ENCODE peak calls at places on chromosome 16, in nine cellular contexts. One of them, this sample, is unnamed.
A peak's percentile ranks its signal among the peaks of the same experiment; 100 is the strongest.

GRCh38 chr16:58126451-58126968 is 2.7 kb downstream of the CFAP20 start:
- DNase-seq in body of pancreas: no peak
- DNase-seq in EL: no peak
- DNase-seq in hypothalamus: no peak
- DNase-seq in stomach: no peak
- DNase-seq in AG08396: no peak
- DNase-seq in fibroblast of lung: no peak
- DNase-seq in nephron progenitor cell: no peak
- DNase-seq in midbrain: no peak
- DNase-seq in this sample: no peak

GRCh38 chr16:84933774-84934571 is 77.4 kb downstream of the ZDHHC7 start:
- DNase-seq in EL: peak; percentile 51
- DNase-seq in hypothalamus: peak; percentile 30
- DNase-seq in AG08396: peak; percentile 77
- DNase-seq in body of pancreas: peak; percentile 94
- DNase-seq in nephron progenitor cell: no peak
- DNase-seq in stomach: no peak
- DNase-seq in fibroblast of lung: peak; percentile 42
- DNase-seq in midbrain: peak; percentile 76
- DNase-seq in this sample: no peak

GRCh38 chr16:4178468-4179010 is 62.3 kb upstream of the ADCY9 start:
- DNase-seq in midbrain: no peak
- DNase-seq in body of pancreas: no peak
- DNase-seq in nephron progenitor cell: no peak
- DNase-seq in hypothalamus: no peak
- DNase-seq in AG08396: no peak
- DNase-seq in fibroblast of lung: no peak
- DNase-seq in stomach: no peak
- DNase-seq in EL: no peak
- DNase-seq in this sample: no peak

GRCh38 chr16:54927125-54928015 is 3.3 kb upstream of the IRX5 start:
- DNase-seq in nephron progenitor cell: no peak
- DNase-seq in hypothalamus: no peak
- DNase-seq in fibroblast of lung: peak; percentile 6
- DNase-seq in stomach: no peak
- DNase-seq in EL: no peak
- DNase-seq in AG08396: no peak
- DNase-seq in body of pancreas: no peak
- DNase-seq in midbrain: no peak
- DNase-seq in this sample: no peak

GRCh38 chr16:83631006-83631405 is 176.8 kb upstream of the HSBP1 start:
- DNase-seq in nephron progenitor cell: no peak
- DNase-seq in midbrain: no peak
- DNase-seq in stomach: no peak
- DNase-seq in fibroblast of lung: no peak
- DNase-seq in EL: peak; percentile 46
- DNase-seq in hypothalamus: no peak
- DNase-seq in AG08396: no peak
- DNase-seq in body of pancreas: no peak
- DNase-seq in this sample: no peak

GRCh38 chr16:68259007-68259406 is 5.3 kb upstream of the SLC7A6 start:
- DNase-seq in midbrain: no peak
- DNase-seq in nephron progenitor cell: no peak
- DNase-seq in fibroblast of lung: no peak
- DNase-seq in stomach: no peak
- DNase-seq in AG08396: no peak
- DNase-seq in hypothalamus: no peak
- DNase-seq in body of pancreas: no peak
- DNase-seq in EL: no peak
- DNase-seq in this sample: no peak

GRCh38 chr16:4517812-4518211 is 20.8 kb downstream of the CDIP1 start:
- DNase-seq in hypothalamus: peak; percentile 22
- DNase-seq in EL: peak; percentile 38
- DNase-seq in AG08396: peak; percentile 55
- DNase-seq in stomach: no peak
- DNase-seq in nephron progenitor cell: peak; percentile 66
- DNase-seq in fibroblast of lung: peak; percentile 26
- DNase-seq in midbrain: peak; percentile 30
- DNase-seq in body of pancreas: peak; percentile 44
- DNase-seq in this sample: peak; percentile 22

GRCh38 chr16:4660454-4661007 is 32.8 kb upstream of the NUDT16L1 start:
- DNase-seq in nephron progenitor cell: peak; percentile 58
- DNase-seq in fibroblast of lung: peak; percentile 85
- DNase-seq in EL: peak; percentile 45
- DNase-seq in midbrain: peak; percentile 28
- DNase-seq in stomach: peak; percentile 70
- DNase-seq in AG08396: peak; percentile 73
- DNase-seq in hypothalamus: peak; percentile 25
- DNase-seq in body of pancreas: peak; percentile 64
- DNase-seq in this sample: no peak

GRCh38 chr16:3907586-3907985 is 27.1 kb upstream of the CREBBP start:
- DNase-seq in stomach: no peak
- DNase-seq in EL: no peak
- DNase-seq in hypothalamus: no peak
- DNase-seq in fibroblast of lung: no peak
- DNase-seq in midbrain: no peak
- DNase-seq in AG08396: no peak
- DNase-seq in nephron progenitor cell: no peak
- DNase-seq in body of pancreas: no peak
- DNase-seq in this sample: no peak

GRCh38 chr16:64964126-64964540 is 157.7 kb downstream of the CDH11 start:
- DNase-seq in nephron progenitor cell: no peak
- DNase-seq in EL: peak; percentile 78
- DNase-seq in fibroblast of lung: peak; percentile 86
- DNase-seq in body of pancreas: no peak
- DNase-seq in hypothalamus: no peak
- DNase-seq in midbrain: no peak
- DNase-seq in AG08396: no peak
- DNase-seq in stomach: no peak
- DNase-seq in this sample: peak; percentile 48

GRCh38 chr16:68374961-68375660 is 64.3 kb downstream of the PRMT7 start:
- DNase-seq in fibroblast of lung: no peak
- DNase-seq in AG08396: no peak
- DNase-seq in nephron progenitor cell: no peak
- DNase-seq in body of pancreas: no peak
- DNase-seq in EL: no peak
- DNase-seq in hypothalamus: no peak
- DNase-seq in midbrain: no peak
- DNase-seq in stomach: no peak
- DNase-seq in this sample: no peak

GRCh38 chr16:626787-627457 is 3.9 kb upstream of the WFIKKN1 start:
- DNase-seq in midbrain: no peak
- DNase-seq in stomach: no peak
- DNase-seq in hypothalamus: no peak
- DNase-seq in body of pancreas: no peak
- DNase-seq in EL: peak; percentile 97
- DNase-seq in fibroblast of lung: peak; percentile 96
- DNase-seq in nephron progenitor cell: no peak
- DNase-seq in AG08396: peak; percentile 99
- DNase-seq in this sample: peak; percentile 92

GRCh38 chr16:30606004-30606403 is 4.2 kb downstream of the ZNF689 start:
- DNase-seq in midbrain: no peak
- DNase-seq in stomach: no peak
- DNase-seq in EL: no peak
- DNase-seq in hypothalamus: no peak
- DNase-seq in AG08396: no peak
- DNase-seq in body of pancreas: no peak
- DNase-seq in fibroblast of lung: no peak
- DNase-seq in nephron progenitor cell: no peak
- DNase-seq in this sample: no peak

GRCh38 chr16:48612621-48613020 is 2.6 kb upstream of the N4BP1 start:
- DNase-seq in nephron progenitor cell: no peak
- DNase-seq in hypothalamus: no peak
- DNase-seq in fibroblast of lung: no peak
- DNase-seq in AG08396: no peak
- DNase-seq in body of pancreas: no peak
- DNase-seq in midbrain: no peak
- DNase-seq in EL: no peak
- DNase-seq in stomach: peak; percentile 1
- DNase-seq in this sample: no peak

GRCh38 chr16:86663691-86664517 is 85.6 kb downstream of the FOXL1 start:
- DNase-seq in stomach: no peak
- DNase-seq in fibroblast of lung: peak; percentile 23
- DNase-seq in AG08396: no peak
- DNase-seq in hypothalamus: no peak
- DNase-seq in EL: peak; percentile 64
- DNase-seq in midbrain: no peak
- DNase-seq in body of pancreas: no peak
- DNase-seq in nephron progenitor cell: no peak
- DNase-seq in this sample: peak; percentile 4

GRCh38 chr16:26511463-26511862 is 555.3 kb upstream of the C16orf82 start:
- DNase-seq in body of pancreas: no peak
- DNase-seq in nephron progenitor cell: no peak
- DNase-seq in fibroblast of lung: no peak
- DNase-seq in stomach: no peak
- DNase-seq in hypothalamus: no peak
- DNase-seq in AG08396: no peak
- DNase-seq in EL: no peak
- DNase-seq in midbrain: no peak
- DNase-seq in this sample: no peak

GRCh38 chr16:27315333-27316037 is 1.7 kb downstream of the IL4R start:
- DNase-seq in EL: peak; percentile 40
- DNase-seq in stomach: peak; percentile 56
- DNase-seq in hypothalamus: no peak
- DNase-seq in AG08396: no peak
- DNase-seq in fibroblast of lung: peak; percentile 63
- DNase-seq in midbrain: no peak
- DNase-seq in nephron progenitor cell: no peak
- DNase-seq in body of pancreas: peak; percentile 75
- DNase-seq in this sample: peak; percentile 91

GRCh38 chr16:16041196-16041892 is 91.9 kb downstream of the ABCC1 start:
- DNase-seq in fibroblast of lung: no peak
- DNase-seq in EL: no peak
- DNase-seq in midbrain: no peak
- DNase-seq in AG08396: no peak
- DNase-seq in body of pancreas: no peak
- DNase-seq in hypothalamus: no peak
- DNase-seq in nephron progenitor cell: no peak
- DNase-seq in stomach: peak; percentile 56
- DNase-seq in this sample: no peak

GRCh38 chr16:12027091-12027490 is 50.6 kb downstream of the SNX29 start:
- DNase-seq in nephron progenitor cell: no peak
- DNase-seq in hypothalamus: no peak
- DNase-seq in EL: no peak
- DNase-seq in AG08396: no peak
- DNase-seq in stomach: no peak
- DNase-seq in midbrain: no peak
- DNase-seq in fibroblast of lung: peak; percentile 12
- DNase-seq in body of pancreas: no peak
- DNase-seq in this sample: peak; percentile 81

GRCh38 chr16:62829084-62829483 is 792.8 kb upstream of the CDH8 start:
- DNase-seq in EL: no peak
- DNase-seq in midbrain: no peak
- DNase-seq in hypothalamus: no peak
- DNase-seq in nephron progenitor cell: no peak
- DNase-seq in fibroblast of lung: no peak
- DNase-seq in AG08396: no peak
- DNase-seq in stomach: no peak
- DNase-seq in body of pancreas: no peak
- DNase-seq in this sample: no peak

GRCh38 chr16:85152414-85153030 is 40.2 kb upstream of the CIBAR2 start:
- DNase-seq in AG08396: no peak
- DNase-seq in hypothalamus: no peak
- DNase-seq in fibroblast of lung: no peak
- DNase-seq in midbrain: no peak
- DNase-seq in nephron progenitor cell: no peak
- DNase-seq in stomach: no peak
- DNase-seq in body of pancreas: no peak
- DNase-seq in EL: no peak
- DNase-seq in this sample: no peak

GRCh38 chr16:50213939-50214519 is 52.3 kb upstream of the ADCY7 start:
- DNase-seq in fibroblast of lung: no peak
- DNase-seq in AG08396: peak; percentile 21
- DNase-seq in body of pancreas: no peak
- DNase-seq in stomach: no peak
- DNase-seq in EL: peak; percentile 61
- DNase-seq in midbrain: peak; percentile 69
- DNase-seq in hypothalamus: no peak
- DNase-seq in nephron progenitor cell: no peak
- DNase-seq in this sample: peak; percentile 71

GRCh38 chr16:64167851-64168770 is 953.8 kb downstream of the CDH11 start:
- DNase-seq in midbrain: no peak
- DNase-seq in nephron progenitor cell: no peak
- DNase-seq in hypothalamus: no peak
- DNase-seq in AG08396: no peak
- DNase-seq in EL: no peak
- DNase-seq in fibroblast of lung: no peak
- DNase-seq in body of pancreas: no peak
- DNase-seq in stomach: no peak
- DNase-seq in this sample: no peak

GRCh38 chr16:4358831-4359561 is 7.9 kb upstream of the PAM16 start:
- DNase-seq in fibroblast of lung: no peak
- DNase-seq in EL: peak; percentile 36
- DNase-seq in body of pancreas: peak; percentile 51
- DNase-seq in nephron progenitor cell: peak; percentile 91
- DNase-seq in stomach: peak; percentile 76
- DNase-seq in midbrain: peak; percentile 26
- DNase-seq in AG08396: peak; percentile 75
- DNase-seq in hypothalamus: peak; percentile 54
- DNase-seq in this sample: peak; percentile 52

GRCh38 chr16:683396-684066 is 603 bp downstream of the JMJD8 start:
- DNase-seq in fibroblast of lung: no peak
- DNase-seq in nephron progenitor cell: no peak
- DNase-seq in EL: no peak
- DNase-seq in body of pancreas: no peak
- DNase-seq in AG08396: no peak
- DNase-seq in midbrain: no peak
- DNase-seq in hypothalamus: no peak
- DNase-seq in stomach: no peak
- DNase-seq in this sample: no peak

GRCh38 chr16:76614255-76614654 is 337.1 kb downstream of the CNTNAP4 start:
- DNase-seq in midbrain: peak; percentile 24
- DNase-seq in nephron progenitor cell: no peak
- DNase-seq in AG08396: no peak
- DNase-seq in body of pancreas: peak; percentile 18
- DNase-seq in fibroblast of lung: no peak
- DNase-seq in EL: no peak
- DNase-seq in stomach: no peak
- DNase-seq in hypothalamus: no peak
- DNase-seq in this sample: no peak

GRCh38 chr16:27920391-27920891 is 143.1 kb downstream of the GSG1L start:
- DNase-seq in stomach: no peak
- DNase-seq in body of pancreas: no peak
- DNase-seq in nephron progenitor cell: peak; percentile 51
- DNase-seq in fibroblast of lung: no peak
- DNase-seq in midbrain: peak; percentile 24
- DNase-seq in hypothalamus: no peak
- DNase-seq in EL: no peak
- DNase-seq in AG08396: no peak
- DNase-seq in this sample: peak; percentile 13

This sample was measured in PC-3.